ENCODE peak calls at places on chromosomes 13 and 19, in five cellular contexts. H is SK-N-SH, G is GM23248, O is hepatocyte, M is HCT116. I is an unnamed sample.
A peak's percentile ranks its signal among the peaks of the same experiment; 100 is the strongest.

GRCh38 chr13:109010912-109011311 is 381.5 kb downstream of the MYO16 start:
- DNase-seq in H (no peak), G (no peak), O (no peak), M (no peak), I (no peak)

GRCh38 chr19:10173527-10173926 is 21.2 kb downstream of the DNMT1 start:
- DNase-seq in H (no peak), G (peak; percentile 58), O (no peak), M (no peak), I (peak; percentile 57)

GRCh38 chr19:55116232-55117062 is 990 bp downstream of the PPP1R12C start:
- DNase-seq in H (peak; percentile 86), G (peak; percentile 89), O (peak; percentile 81), M (no peak), I (peak; percentile 56)

GRCh38 chr13:112917056-112917664 is 51.9 kb upstream of the MCF2L start:
- DNase-seq in H (no peak), G (no peak), O (no peak), M (no peak), I (no peak)

GRCh38 chr13:67632590-67632989 is 402.5 kb upstream of the PCDH9 start:
- DNase-seq in H (no peak), G (no peak), O (no peak), M (no peak), I (no peak)

GRCh38 chr19:29785955-29786589 is 25.7 kb upstream of the CCNE1 start:
- DNase-seq in H (no peak), G (no peak), O (no peak), M (peak; percentile 6), I (no peak)

GRCh38 chr19:16369664-16370576 is 45.3 kb downstream of the KLF2 start:
- DNase-seq in H (no peak), G (no peak), O (no peak), M (no peak), I (no peak)

GRCh38 chr13:40401911-40402776 is 264.3 kb downstream of the FOXO1 start:
- DNase-seq in H (no peak), G (peak; percentile 96), O (peak; percentile 88), M (peak; percentile 64), I (peak; percentile 89)

GRCh38 chr19:18438331-18439024 is 545 bp upstream of the ISYNA1 start:
- DNase-seq in H (no peak), G (peak; percentile 41), O (peak; percentile 75), M (no peak), I (no peak)

GRCh38 chr19:13071444-13072205 is 31.0 kb downstream of the LYL1 start:
- DNase-seq in H (no peak), G (no peak), O (no peak), M (no peak), I (no peak)
- H3K27ac ChIP-seq in H (no peak overlapping the region), G (no peak overlapping the region), O (no peak overlapping the region), M (no peak overlapping the region), I (no peak overlapping the region)

GRCh38 chr13:30616927-30617314 is 799 bp upstream of the USPL1 start:
- DNase-seq in H (peak; percentile 64), G (peak; percentile 91), O (peak; percentile 86), M (peak; percentile 78), I (peak; percentile 67)

GRCh38 chr13:30615851-30616311 is 1.8 kb upstream of the USPL1 start:
- DNase-seq in H (peak; percentile 26), G (peak; percentile 75), O (peak; percentile 56), M (no peak), I (peak; percentile 19)

GRCh38 chr13:30618938-30619289 is 1.2 kb downstream of the USPL1 start:
- DNase-seq in H (no peak), G (no peak), O (no peak), M (no peak), I (no peak)

GRCh38 chr13:30618186-30618937 is 642 bp downstream of the USPL1 start:
- DNase-seq in H (no peak), G (peak; percentile 50), O (peak; percentile 25), M (no peak), I (peak; percentile 10)

DNA sequence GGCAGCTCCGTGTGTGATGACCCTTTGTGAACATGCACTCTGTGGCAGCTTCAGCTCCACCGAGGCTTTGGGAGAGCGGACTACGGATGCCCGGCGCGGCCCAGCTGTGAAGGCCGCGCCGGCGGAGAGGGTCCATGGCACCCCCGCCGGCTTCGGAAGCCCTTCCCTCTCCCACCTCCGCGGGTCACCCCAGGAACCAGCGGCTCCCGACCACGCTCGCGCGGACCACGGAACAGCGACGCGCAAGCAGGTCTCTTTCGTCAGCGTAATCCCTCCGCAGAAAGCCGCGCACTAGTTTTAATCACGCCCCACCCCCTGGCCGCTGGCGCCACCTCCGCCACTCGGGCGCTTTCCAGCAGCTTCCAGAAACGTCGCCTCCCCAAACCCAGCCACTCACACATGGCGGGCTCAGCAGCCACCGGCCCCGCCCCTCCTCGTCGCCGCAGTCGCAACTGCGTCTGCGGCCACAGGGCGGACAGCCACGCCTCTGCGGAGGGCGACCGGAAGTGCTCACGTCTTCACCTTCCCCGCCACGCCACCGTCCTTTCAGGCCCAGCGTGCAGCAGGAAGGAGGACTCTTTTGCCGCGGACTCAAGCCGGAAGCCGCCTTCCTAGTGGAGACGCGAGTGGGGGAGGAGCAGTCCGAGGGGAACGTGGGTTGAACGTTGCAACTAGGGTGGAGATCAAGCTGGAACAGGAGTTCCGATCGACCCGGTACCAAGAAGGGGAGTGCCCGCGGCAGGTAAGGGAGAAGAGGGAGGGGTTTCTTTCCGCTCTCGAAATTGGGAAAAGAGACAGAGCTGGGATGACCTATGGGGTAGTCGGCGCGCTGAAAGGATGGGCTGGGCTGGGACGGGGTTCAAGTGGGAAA is at the start of gene USPL1:
- DNase-seq in H (peak; percentile 95), G (peak; percentile 99), O (peak; percentile 99), M (peak; percentile 98), I (peak; percentile 96)
- TF ChIP-seq EZH2phosphoT487 in H (no peak), G (no peak), O (no peak), M (no peak), I (no peak)

DNA sequence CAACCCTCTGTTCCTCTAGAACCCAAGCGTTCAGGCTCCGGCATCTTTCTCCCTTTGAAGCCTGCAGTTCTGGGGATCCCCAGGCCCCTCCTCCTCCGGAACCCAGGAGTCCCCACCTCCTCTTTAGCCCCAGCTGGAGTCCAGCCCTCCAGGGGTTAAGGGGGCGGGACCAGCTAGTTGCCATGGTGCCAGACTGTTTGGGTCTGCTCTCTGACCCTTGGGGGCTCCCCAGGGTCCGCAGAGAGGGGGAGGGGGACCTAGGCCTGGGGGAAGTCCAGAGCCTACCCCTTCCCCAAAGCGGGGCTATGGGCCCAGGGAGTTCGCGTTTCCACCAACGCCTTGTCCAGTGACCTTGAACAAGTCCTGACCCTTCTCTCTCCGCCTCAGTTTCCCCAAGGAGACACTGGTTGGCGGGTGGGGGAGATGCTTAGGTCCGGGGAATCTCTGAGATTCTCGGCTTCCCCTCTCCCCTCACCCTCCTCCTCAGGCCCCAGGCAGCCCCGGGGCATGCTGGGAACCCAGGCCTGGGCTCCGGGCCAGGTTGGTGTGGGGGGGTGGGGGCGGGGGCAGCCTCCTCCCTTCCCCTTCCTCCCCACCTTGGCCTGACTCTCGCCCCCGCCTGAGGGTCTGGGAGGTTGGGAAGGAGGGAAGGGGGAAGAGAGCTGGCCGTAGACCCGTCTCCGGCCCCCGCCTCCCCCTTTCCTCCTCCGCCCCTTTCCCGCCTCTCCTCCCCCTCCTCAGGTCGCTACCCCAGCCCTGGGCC is 2.6 kb upstream of the SPACA6 start:
- DNase-seq in H (peak; percentile 84), G (peak; percentile 80), O (peak; percentile 90), M (no peak), I (peak; percentile 68)
- H3K79me2 ChIP-seq in H (peaks cover 94% of the 10 kb centered on the region), G (peaks cover 76% of the 10 kb centered on the region), O (peaks cover 82% of the 10 kb centered on the region), M (peaks cover 52% of the 10 kb centered on the region), I (peaks cover 89% of the 10 kb centered on the region)

DNA sequence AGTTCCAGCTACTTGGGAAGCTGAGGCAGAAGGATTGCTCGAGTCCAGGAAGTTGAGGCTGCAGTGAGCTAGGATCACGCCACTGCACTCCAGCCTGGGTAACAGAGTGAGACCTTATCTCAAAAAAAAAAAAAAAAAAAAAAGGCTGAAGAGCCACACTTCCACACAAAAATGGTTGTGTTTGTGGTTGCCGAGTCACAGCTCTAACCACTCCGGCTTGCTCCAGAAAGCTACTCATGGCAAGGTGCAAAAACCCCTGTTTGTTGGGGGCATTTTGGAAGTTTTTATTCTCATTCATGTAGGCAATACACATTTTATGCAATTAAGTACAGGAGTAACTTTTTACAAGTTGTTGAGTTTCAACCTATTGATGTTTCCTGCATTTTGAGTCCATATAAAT is 93.5 kb downstream of the INSR start:
- DNase-seq in H (no peak), G (no peak), O (no peak), M (no peak), I (no peak)
- H3K27ac ChIP-seq in H (no peak overlapping the region), G (no peak overlapping the region), O (peak overlapping the region; percentile 89), M (peak overlapping the region; percentile 75), I (no peak overlapping the region)

GRCh38 chr19:45938733-45939319 is 24.2 kb upstream of the NANOS2 start:
- DNase-seq in H (no peak), G (no peak), O (no peak), M (no peak), I (no peak)
- TF ChIP-seq EZH2phosphoT487 in H (no peak), G (no peak), O (no peak), M (no peak), I (no peak)